ENCODE peak calls at places on chromosome 12, in ten cellular contexts. Z, M, X, W, I, A, P, E, U and R are unnamed samples.

GRCh38 chr12:49944718-49945117 is 5.8 kb upstream of the AQP2 start:
- DNase-seq in U (no peak), I (no peak), E (no peak), M (no peak), P (no peak), A (no peak), Z (no peak), W (no peak), X (no peak), R (no peak)

GRCh38 chr12:57145460-57146059 is 1.9 kb downstream of the LRP1-AS start:
- DNase-seq in I (no peak), X (no peak), W (no peak), A (no peak), M (no peak), Z (no peak), E (no peak), P (no peak), U (no peak), R (no peak)

GRCh38 chr12:117151195-117152031 is 38.9 kb downstream of the FBXO21 start:
- DNase-seq in P (no peak), X (peak), Z (no peak), W (peak), M (no peak), U (peak), A (peak), I (peak), E (peak), R (no peak)

GRCh38 chr12:85322715-85323114 is 42.7 kb downstream of the ALX1 start:
- DNase-seq in I (no peak), X (no peak), P (no peak), Z (no peak), M (peak), U (no peak), A (no peak), W (no peak), E (no peak), R (no peak)

GRCh38 chr12:43740511-43741100 is 18.0 kb downstream of the PUS7L start:
- DNase-seq in Z (no peak), X (no peak), U (no peak), A (no peak), I (no peak), M (peak), W (no peak), E (no peak), P (no peak), R (no peak)

GRCh38 chr12:29990971-29991370 is 207.2 kb upstream of the TMTC1 start:
- DNase-seq in X (no peak), W (no peak), Z (no peak), A (no peak), I (no peak), E (no peak), U (no peak), M (peak), P (no peak), R (no peak)

GRCh38 chr12:58310368-58310767 is 369.0 kb downstream of the ATP23 start:
- DNase-seq in X (no peak), U (no peak), Z (peak), W (no peak), M (peak), A (no peak), I (peak), P (no peak), E (no peak), R (no peak)

GRCh38 chr12:103560604-103561101 is 26.4 kb upstream of the STAB2 start:
- DNase-seq in P (no peak), U (no peak), I (peak), X (peak), Z (peak), E (no peak), W (no peak), M (peak), A (no peak), R (no peak)

GRCh38 chr12:4272014-4272975 is 1.3 kb upstream of the CCND2 start:
- DNase-seq in W (peak), M (peak), U (peak), E (peak), P (peak), Z (no peak), I (no peak), A (peak), X (peak), R (peak)

GRCh38 chr12:98830657-98831056 is 185.6 kb downstream of the APAF1 start:
- DNase-seq in P (no peak), W (no peak), I (no peak), E (no peak), Z (no peak), M (no peak), X (no peak), A (no peak), U (no peak), R (no peak)

GRCh38 chr12:2295941-2296461 is 243.2 kb downstream of the CACNA1C start:
- DNase-seq in A (no peak), M (peak), W (no peak), E (no peak), Z (no peak), P (no peak), U (no peak), I (peak), X (no peak), R (no peak)

GRCh38 chr12:113221997-113222729 is 899 bp downstream of the TPCN1 start:
- DNase-seq in W (no peak), Z (peak), E (no peak), I (no peak), P (no peak), U (no peak), X (peak), A (no peak), M (no peak), R (no peak)

GRCh38 chr12:6215120-6215807 is 15.1 kb downstream of the CD9 start:
- DNase-seq in M (no peak), Z (peak), W (no peak), A (peak), E (no peak), P (no peak), X (no peak), U (no peak), I (no peak), R (no peak)

GRCh38 chr12:129544716-129545115 is 359.1 kb downstream of the TMEM132D start:
- DNase-seq in A (no peak), P (no peak), U (no peak), M (no peak), Z (no peak), E (no peak), W (no peak), X (no peak), I (no peak), R (no peak)

GRCh38 chr12:10968765-10969456 is 17.8 kb downstream of the TAS2R50 start:
- DNase-seq in I (no peak), M (peak), U (no peak), E (no peak), P (no peak), A (no peak), X (peak), W (no peak), Z (no peak), R (no peak)

GRCh38 chr12:113735146-113735545 is 231.0 kb downstream of the RBM19 start:
- DNase-seq in E (no peak), X (no peak), I (no peak), A (peak), M (no peak), U (no peak), W (peak), Z (no peak), P (no peak), R (no peak)

GRCh38 chr12:46110220-46110700 is 119.9 kb upstream of the SCAF11 start:
- DNase-seq in A (no peak), I (no peak), U (no peak), Z (no peak), X (no peak), M (no peak), E (no peak), P (no peak), W (no peak), R (no peak)

GRCh38 chr12:96522283-96522682 is 32.9 kb downstream of the CFAP54 start:
- DNase-seq in U (peak), M (no peak), Z (no peak), A (peak), X (no peak), P (no peak), I (no peak), E (no peak), W (peak), R (no peak)

GRCh38 chr12:795305-795704 is 42.9 kb downstream of the WNK1 start:
- DNase-seq in E (no peak), W (no peak), M (no peak), P (no peak), Z (no peak), U (no peak), X (peak), I (no peak), A (no peak), R (no peak)

GRCh38 chr12:41190360-41190759 is 2.2 kb downstream of the PDZRN4 start:
- DNase-seq in E (no peak), M (peak), A (peak), P (no peak), U (no peak), W (peak), X (peak), I (peak), Z (no peak), R (no peak)

GRCh38 chr12:69428351-69429048 is 41.7 kb upstream of the FRS2 start:
- DNase-seq in M (no peak), U (no peak), W (peak), X (no peak), I (no peak), E (no peak), A (no peak), P (no peak), Z (no peak), R (no peak)

GRCh38 chr12:78191611-78192010 is 360.9 kb downstream of the NAV3 start:
- DNase-seq in U (no peak), P (no peak), E (no peak), I (no peak), W (no peak), Z (no peak), X (no peak), M (no peak), A (no peak), R (no peak)

GRCh38 chr12:42094277-42094676 is 50.4 kb downstream of the GXYLT1 start:
- DNase-seq in E (no peak), X (peak), U (no peak), M (peak), A (peak), P (no peak), W (no peak), I (peak), Z (no peak), R (no peak)

GRCh38 chr12:95881331-95881955 is 22.7 kb downstream of the SNRPF start:
- DNase-seq in Z (no peak), U (no peak), M (peak), E (no peak), A (no peak), I (no peak), W (no peak), P (no peak), X (no peak), R (no peak)

GRCh38 chr12:31783996-31784645 is 55.3 kb upstream of the AMN1 start:
- DNase-seq in W (no peak), E (no peak), I (no peak), A (no peak), M (no peak), Z (no peak), P (no peak), U (no peak), X (no peak), R (no peak)

GRCh38 chr12:125157177-125157576 is 91.9 kb downstream of the AACS start:
- DNase-seq in I (no peak), E (no peak), M (no peak), X (no peak), P (no peak), U (no peak), A (no peak), Z (no peak), W (no peak), R (no peak)

GRCh38 chr12:21989819-21990412 is 48.7 kb upstream of the ABCC9 start:
- DNase-seq in Z (no peak), X (peak), E (no peak), P (no peak), A (no peak), M (peak), U (no peak), I (peak), W (no peak), R (no peak)

GRCh38 chr12:88306471-88307069 is 164.5 kb downstream of the TMTC3 start:
- DNase-seq in M (no peak), X (no peak), I (no peak), A (no peak), W (no peak), U (no peak), P (no peak), E (no peak), Z (no peak), R (no peak)

GRCh38 chr12:38544357-38545066 is 227.9 kb downstream of the ALG10B start:
- DNase-seq in P (no peak), E (no peak), I (peak), M (no peak), X (no peak), U (peak), Z (no peak), W (peak), A (peak), R (peak)

GRCh38 chr12:70070494-70071007 is 172.7 kb upstream of the CNOT2 start:
- DNase-seq in X (no peak), U (no peak), P (no peak), I (no peak), A (no peak), E (no peak), W (no peak), M (no peak), Z (no peak), R (no peak)

GRCh38 chr12:6047249-6048227 is 76.9 kb downstream of the VWF start:
- DNase-seq in U (no peak), I (no peak), P (no peak), X (no peak), W (no peak), E (no peak), A (no peak), Z (no peak), M (peak), R (no peak)

GRCh38 chr12:52007982-52008510 is 1.3 kb downstream of the TAMALIN start:
- DNase-seq in Z (no peak), I (no peak), A (no peak), W (no peak), E (no peak), M (no peak), U (no peak), X (no peak), P (no peak), R (no peak)

GRCh38 chr12:4044101-4044500 is 170.9 kb upstream of the PARP11 start:
- DNase-seq in P (no peak), W (no peak), U (no peak), A (no peak), I (no peak), E (no peak), M (no peak), X (no peak), Z (no peak), R (no peak)

DNA sequence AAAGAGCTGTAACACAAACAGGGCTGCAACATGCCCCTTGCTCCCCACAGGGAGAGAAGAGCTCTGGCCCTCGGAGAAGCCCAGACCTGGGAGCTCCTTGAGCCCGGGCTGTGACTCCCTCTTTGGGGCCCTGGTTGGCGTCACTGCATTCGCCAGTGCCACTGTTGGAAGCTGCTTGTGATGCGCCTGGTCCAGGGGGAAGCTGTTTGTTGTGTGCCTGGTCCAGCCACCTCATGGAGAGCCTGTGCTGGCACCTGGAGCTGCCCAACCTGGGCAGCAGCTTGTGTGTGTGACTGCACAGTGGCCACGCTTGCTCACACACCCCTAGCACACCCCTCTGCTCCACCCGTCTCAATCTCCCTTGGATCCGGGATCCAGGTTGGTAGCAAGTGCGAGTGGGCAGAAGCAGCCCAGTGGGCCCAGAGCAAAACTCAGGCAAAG is 49.5 kb downstream of the A2M start:
- DNase-seq in Z (no peak), X (no peak), I (no peak), P (no peak), U (no peak), M (no peak), W (no peak), A (no peak), E (no peak), R (no peak)
- H3K4me2 ChIP-seq in Z (no peak), X (no peak), I (no peak), P (no peak), U (no peak), M (no peak), W (no peak), A (no peak), E (no peak), R (no peak)

GRCh38 chr12:93796719-93797118 is 119.5 kb downstream of the CRADD start:
- DNase-seq in Z (no peak), A (no peak), U (no peak), X (no peak), M (no peak), I (no peak), W (no peak), E (no peak), P (no peak), R (no peak)
- H3K4me2 ChIP-seq in Z (no peak), A (no peak), U (no peak), X (no peak), M (no peak), I (no peak), W (no peak), E (no peak), P (no peak), R (no peak)

DNA sequence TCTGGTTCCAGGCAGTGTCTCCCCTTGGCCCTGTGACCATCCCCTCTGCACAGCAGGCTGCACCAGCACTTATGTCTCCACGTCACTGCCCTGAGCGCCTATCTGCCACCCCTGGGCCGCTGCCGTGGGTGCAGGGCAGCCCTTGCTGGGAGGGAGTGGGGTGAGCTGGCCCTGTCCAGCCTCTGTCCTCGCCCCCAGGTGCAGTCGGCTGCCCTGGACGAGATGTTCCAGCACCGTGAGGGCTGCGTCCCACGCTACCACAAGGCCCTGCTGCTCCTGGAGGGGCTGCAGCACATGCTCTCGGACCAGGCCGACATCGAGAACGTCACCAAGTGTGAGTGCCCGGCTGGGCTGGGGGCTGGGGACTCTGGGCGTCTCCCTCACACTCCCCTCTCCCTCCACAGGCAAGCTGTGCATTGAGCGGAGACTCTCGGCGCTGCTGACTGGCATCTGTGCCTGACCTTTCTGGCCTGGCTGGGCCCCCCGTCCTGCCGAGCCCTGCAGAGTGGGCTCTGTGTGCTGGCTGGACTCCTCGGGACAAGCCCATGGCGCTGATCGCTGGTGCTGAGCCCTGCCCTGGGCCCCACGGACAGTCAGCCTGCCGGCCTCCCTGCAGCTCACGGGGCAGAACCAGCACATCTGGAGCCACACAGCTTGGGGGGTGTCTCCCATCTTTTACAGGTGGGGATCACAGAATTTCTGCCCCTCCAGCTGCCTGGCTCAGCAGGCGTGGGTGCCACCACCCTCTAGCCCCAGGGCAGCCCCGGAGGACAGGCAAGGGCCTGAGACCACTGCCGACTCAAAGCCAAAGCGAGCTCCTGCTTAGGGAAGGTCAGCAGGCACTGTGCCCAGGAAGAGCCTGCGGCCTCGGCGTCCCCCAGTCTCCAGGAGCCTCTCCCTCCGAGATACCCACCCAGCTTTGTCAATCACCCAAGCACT is 7.9 kb upstream of the PUS1 start:
- DNase-seq in U (no peak), X (no peak), E (no peak), P (no peak), M (no peak), I (no peak), Z (no peak), W (no peak), A (no peak), R (no peak)
- H3K4me2 ChIP-seq in U (no peak), X (no peak), E (no peak), P (no peak), M (no peak), I (no peak), Z (no peak), W (no peak), A (no peak), R (no peak)

DNA sequence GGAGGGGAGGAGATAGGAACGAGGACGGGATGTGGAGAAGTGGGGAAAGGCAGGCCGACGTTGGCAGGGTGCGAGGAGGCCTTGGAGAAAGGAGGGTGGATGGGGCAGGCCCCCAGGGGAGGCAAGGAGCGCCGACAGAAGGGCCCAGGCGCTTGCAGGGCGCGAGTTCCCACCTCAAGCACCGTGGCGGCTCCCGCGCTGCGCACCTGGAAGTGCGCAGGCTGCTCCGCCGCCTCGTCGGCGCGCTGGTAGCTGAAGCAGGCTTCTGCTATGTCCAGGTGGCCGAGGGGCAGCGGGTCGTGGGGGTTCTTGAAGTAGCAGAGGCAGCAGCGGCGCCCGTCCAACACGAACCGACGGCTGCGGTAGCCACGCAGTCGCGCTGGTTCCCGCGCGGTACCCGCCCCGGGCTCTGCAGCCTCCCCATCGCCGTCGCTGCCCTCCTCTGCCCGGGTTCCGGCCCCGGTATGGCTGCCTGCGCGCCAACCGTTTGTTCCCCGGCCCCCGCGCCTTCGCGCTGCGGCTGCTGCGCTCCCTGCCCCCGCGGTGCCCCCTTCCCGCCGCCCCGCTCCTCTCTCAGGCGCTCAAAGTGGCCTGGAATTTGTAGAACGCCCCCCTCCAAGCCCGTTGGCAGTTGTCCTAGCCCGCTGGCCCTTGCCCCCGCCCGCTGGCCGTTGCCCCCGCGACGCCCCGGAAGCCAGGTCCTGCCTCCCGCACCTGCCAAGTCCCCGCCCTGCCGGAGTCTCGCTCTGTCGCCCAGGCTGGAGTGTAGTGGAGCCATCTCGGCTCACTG is 1.1 kb upstream of the ACTR6 start:
- DNase-seq in P (no peak), A (peak), M (peak), U (peak), E (peak), X (peak), W (peak), Z (peak), I (peak), R (peak)
- H3K4me2 ChIP-seq in P (peak), A (peak), M (peak), U (peak), E (peak), X (peak), W (peak), Z (peak), I (peak), R (peak)